ENCODE peak calls at places on chromosomes 13 and 19, in seven cellular contexts. B is foreskin fibroblast, A is GM23338, E is NB4, M is neural progenitor cell, I is GM12864, U is HFFc6. Z is an unnamed sample.

GRCh38 chr13:107866007-107866665 is 349.2 kb downstream of the LIG4 start:
- DNase-seq in B (no peak), A (peak), E (no peak), M (peak), I (no peak), U (no peak), Z (peak)

GRCh38 chr13:85473144-85473543 is 326.1 kb downstream of the SLITRK6 start:
- DNase-seq in B (no peak), A (no peak), E (no peak), M (no peak), I (no peak), U (no peak), Z (no peak)

GRCh38 chr19:50488795-50489194 is 12.1 kb upstream of the GARIN5A start:
- DNase-seq in B (no peak), A (no peak), E (no peak), M (no peak), I (no peak), U (no peak), Z (no peak)

GRCh38 chr19:2422951-2423880 is 4.2 kb downstream of the TIMM13 start:
- DNase-seq in B (no peak), A (no peak), E (no peak), M (no peak), I (no peak), U (no peak), Z (no peak)

GRCh38 chr13:49585220-49586157 is at the start of gene RCBTB1:
- DNase-seq in B (peak), A (peak), E (peak), M (peak), I (no peak), U (no peak), Z (peak)

GRCh38 chr13:58151452-58151851 is 519.9 kb downstream of the PCDH17 start:
- DNase-seq in B (no peak), A (no peak), E (no peak), M (no peak), I (no peak), U (no peak), Z (no peak)

GRCh38 chr13:32657309-32657708 is 71.1 kb downstream of the PDS5B start:
- DNase-seq in B (no peak), A (no peak), E (no peak), M (no peak), I (no peak), U (no peak), Z (no peak)

GRCh38 chr19:43562698-43563241 is 12.6 kb downstream of the XRCC1 start:
- DNase-seq in B (peak), A (no peak), E (peak), M (no peak), I (peak), U (peak), Z (no peak)

GRCh38 chr13:37023871-37024270 is 23.3 kb downstream of the EXOSC8 start:
- DNase-seq in B (no peak), A (no peak), E (no peak), M (no peak), I (no peak), U (peak), Z (no peak)

GRCh38 chr13:44397766-44398223 is 24.2 kb downstream of the SERP2 start:
- DNase-seq in B (peak), A (no peak), E (no peak), M (peak), I (no peak), U (no peak), Z (no peak)

GRCh38 chr19:30357580-30357954 is 14.6 kb upstream of the ZNF536 start:
- DNase-seq in B (no peak), A (no peak), E (no peak), M (no peak), I (no peak), U (no peak), Z (no peak)

GRCh38 chr13:99656843-99657506 is 155.7 kb downstream of the TM9SF2 start:
- DNase-seq in B (no peak), A (no peak), E (no peak), M (peak), I (no peak), U (no peak), Z (no peak)

GRCh38 chr19:3094638-3095374 is 644 bp downstream of the GNA11 start:
- DNase-seq in B (no peak), A (no peak), E (peak), M (peak), I (no peak), U (peak), Z (peak)

GRCh38 chr19:15622991-15623390 is 8.0 kb downstream of the CYP4F8 start:
- DNase-seq in B (no peak), A (no peak), E (no peak), M (no peak), I (no peak), U (no peak), Z (no peak)

GRCh38 chr13:25330541-25330940 is 29.1 kb downstream of the NUP58 start:
- DNase-seq in B (no peak), A (no peak), E (no peak), M (no peak), I (no peak), U (no peak), Z (no peak)

GRCh38 chr19:50344661-50345318 is 15.6 kb upstream of the KCNC3 start:
- DNase-seq in B (no peak), A (no peak), E (peak), M (no peak), I (peak), U (no peak), Z (no peak)

GRCh38 chr13:79409828-79410227 is 3.8 kb upstream of the RBM26 start:
- DNase-seq in B (no peak), A (no peak), E (no peak), M (no peak), I (no peak), U (no peak), Z (no peak)

GRCh38 chr13:30796132-30796832 is 60.9 kb downstream of the ALOX5AP start:
- DNase-seq in B (peak), A (no peak), E (peak), M (no peak), I (no peak), U (peak), Z (no peak)

GRCh38 chr19:48547722-48548121 is 4.2 kb upstream of the SULT2B1 start:
- DNase-seq in B (no peak), A (no peak), E (no peak), M (no peak), I (no peak), U (no peak), Z (no peak)

GRCh38 chr13:113584205-113584869 is at the start of gene TFDP1:
- DNase-seq in B (peak), A (peak), E (peak), M (peak), I (peak), U (peak), Z (peak)

GRCh38 chr13:99356216-99357089 is 49.3 kb upstream of the GPR183 start:
- DNase-seq in B (no peak), A (no peak), E (no peak), M (no peak), I (no peak), U (no peak), Z (peak)

GRCh38 chr13:24217601-24218281 is 57.2 kb downstream of the SPATA13 start:
- DNase-seq in B (no peak), A (peak), E (peak), M (no peak), I (no peak), U (no peak), Z (no peak)

GRCh38 chr13:106986033-106986484 is 418.1 kb upstream of the ARGLU1 start:
- DNase-seq in B (no peak), A (peak), E (no peak), M (peak), I (no peak), U (peak), Z (no peak)

GRCh38 chr19:32450217-32450616 is 44.6 kb downstream of the DPY19L3 start:
- DNase-seq in B (peak), A (no peak), E (no peak), M (no peak), I (no peak), U (no peak), Z (no peak)

GRCh38 chr13:99969934-99970760 is 1.4 kb downstream of the ZIC5 start:
- DNase-seq in B (no peak), A (peak), E (peak), M (peak), I (no peak), U (no peak), Z (peak)

GRCh38 chr13:34065915-34066314 is 248.0 kb downstream of the RFC3 start:
- DNase-seq in B (no peak), A (no peak), E (no peak), M (no peak), I (no peak), U (no peak), Z (no peak)

GRCh38 chr13:46632171-46632570 is 79.2 kb downstream of the LRCH1 start:
- DNase-seq in B (no peak), A (no peak), E (no peak), M (no peak), I (no peak), U (no peak), Z (no peak)

GRCh38 chr19:18097217-18097992 is at the start of gene MAST3:
- DNase-seq in B (peak), A (peak), E (peak), M (peak), I (no peak), U (no peak), Z (peak)

GRCh38 chr19:10660346-10660745 is 6.2 kb downstream of the ILF3 start:
- DNase-seq in B (no peak), A (no peak), E (no peak), M (no peak), I (no peak), U (no peak), Z (no peak)

GRCh38 chr19:17846146-17846545 is 1.6 kb downstream of the JAK3 start:
- DNase-seq in B (no peak), A (no peak), E (no peak), M (no peak), I (no peak), U (no peak), Z (no peak)

GRCh38 chr19:2616741-2617392 is 85.6 kb downstream of the GNG7 start:
- DNase-seq in B (no peak), A (no peak), E (peak), M (no peak), I (no peak), U (no peak), Z (no peak)

GRCh38 chr19:39413269-39413902 is 917 bp downstream of the PLEKHG2 start:
- DNase-seq in B (peak), A (peak), E (peak), M (peak), I (no peak), U (no peak), Z (peak)

GRCh38 chr19:39411006-39411831 is 1.2 kb upstream of the PLEKHG2 start:
- DNase-seq in B (peak), A (no peak), E (peak), M (no peak), I (no peak), U (peak), Z (no peak)

GRCh38 chr19:39411832-39412099 is 703 bp upstream of the PLEKHG2 start:
- DNase-seq in B (peak), A (peak), E (peak), M (peak), I (peak), U (peak), Z (peak)

GRCh38 chr19:39412867-39413268 is 399 bp downstream of the PLEKHG2 start:
- DNase-seq in B (no peak), A (peak), E (no peak), M (no peak), I (no peak), U (no peak), Z (no peak)

DNA sequence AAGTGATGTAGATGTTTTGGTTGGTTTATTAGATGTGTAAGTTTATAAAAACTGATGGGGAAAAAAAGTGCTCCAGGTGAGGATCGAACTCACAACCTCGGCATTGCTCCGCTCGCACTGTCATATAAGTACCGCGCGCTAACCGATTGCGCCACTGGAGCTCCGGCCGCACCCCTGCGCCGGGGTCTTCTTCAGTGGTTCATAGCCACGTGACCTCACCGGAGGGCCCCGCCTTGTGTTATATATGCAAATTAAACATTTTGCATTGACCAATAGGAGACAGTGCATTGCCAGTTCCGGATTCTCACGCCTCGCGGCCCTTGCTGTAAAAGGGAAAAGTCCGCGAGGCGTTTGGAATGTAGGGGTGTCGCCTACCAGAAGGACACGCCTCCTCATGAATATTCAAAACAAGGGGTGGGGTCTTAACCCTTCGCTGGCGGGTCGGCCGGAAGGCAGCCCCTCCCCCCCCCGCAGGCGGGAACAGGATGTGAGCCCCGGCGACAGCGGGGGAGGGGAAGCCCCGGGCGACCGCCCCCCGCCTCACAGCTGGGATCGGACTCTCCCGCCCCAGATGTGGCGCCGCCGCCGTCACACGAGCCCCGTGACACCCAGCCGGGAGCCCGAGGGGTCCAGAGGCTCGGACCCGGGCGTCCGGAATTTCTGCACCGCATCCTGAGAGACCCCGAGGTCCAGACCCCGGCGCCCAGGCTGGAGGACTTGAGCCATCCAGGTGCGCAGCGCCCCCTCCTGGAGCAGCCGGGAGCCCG is at the start of gene PLEKHG2:
- DNase-seq in B (peak), A (peak), E (peak), M (peak), I (peak), U (peak), Z (peak)
- TF ChIP-seq CTCF in B (peak), A (peak), E (peak), M (peak), I (peak), U (peak), Z (no peak)

GRCh38 chr19:14091086-14091884 is 734 bp upstream of the SAMD1 start:
- DNase-seq in B (peak), A (peak), E (peak), M (no peak), I (no peak), U (peak), Z (peak)
- TF ChIP-seq CTCF in B (peak), A (no peak), E (peak), M (peak), I (peak), U (peak), Z (no peak)

GRCh38 chr19:37551123-37551993 is 43.2 kb downstream of the ZNF571 start:
- DNase-seq in B (peak), A (peak), E (peak), M (no peak), I (peak), U (no peak), Z (no peak)
- TF ChIP-seq CTCF in B (peak), A (peak), E (no peak), M (no peak), I (peak), U (peak), Z (no peak)

DNA sequence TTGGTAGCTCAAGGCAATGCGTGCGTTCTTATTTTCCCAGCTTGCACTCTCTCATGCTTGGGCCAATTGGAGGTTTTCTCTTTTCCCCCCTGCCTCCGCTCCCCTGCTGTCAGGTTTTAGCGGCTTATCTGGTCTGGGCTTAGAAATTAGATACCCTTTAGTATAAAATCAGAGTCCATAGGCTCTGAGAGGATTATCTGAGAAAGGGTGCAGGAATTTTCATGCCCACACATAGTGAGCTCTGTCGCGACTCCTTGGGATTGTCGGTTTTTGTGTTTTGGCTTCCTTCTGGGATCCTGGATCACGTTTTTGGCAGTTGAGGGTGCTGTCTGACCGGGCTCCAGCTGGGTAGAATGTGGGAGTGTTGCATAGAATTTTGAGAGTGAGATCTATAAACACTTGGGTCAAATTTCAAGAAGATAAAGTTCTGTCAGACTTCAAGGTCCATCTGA is 12.4 kb downstream of the CHAF1A start:
- DNase-seq in B (peak), A (no peak), E (no peak), M (peak), I (no peak), U (no peak), Z (no peak)
- TF ChIP-seq CTCF in B (peak), A (no peak), E (no peak), M (no peak), I (no peak), U (no peak), Z (no peak)

Z was measured in nephron progenitor cell.